ENCODE peak calls at places on chromosome 22, in six cellular contexts. F, I, R, S, V and M are unnamed samples.

GRCh38 chr22:36644333-36644757 is 59.2 kb downstream of the CACNG2 start:
- DNase-seq in F (peak), I (no peak), R (peak), S (peak), V (no peak), M (no peak)

GRCh38 chr22:32132126-32132525 is 27.0 kb downstream of the C22orf42 start:
- DNase-seq in F (no peak), I (no peak), R (no peak), S (no peak), V (no peak), M (no peak)

GRCh38 chr22:24878969-24879368 is 67.5 kb downstream of the LHFPL7 start:
- DNase-seq in F (no peak), I (no peak), R (no peak), S (no peak), V (no peak), M (no peak)

GRCh38 chr22:24985824-24986214 is 33.3 kb downstream of the KIAA1671 start:
- DNase-seq in F (peak), I (peak), R (no peak), S (no peak), V (no peak), M (no peak)

GRCh38 chr22:38570841-38571364 is 920 bp upstream of the DMC1 start:
- DNase-seq in F (peak), I (peak), R (no peak), S (no peak), V (peak), M (no peak)

GRCh38 chr22:23402275-23403151 is 177.6 kb downstream of the IGLL1 start:
- DNase-seq in F (peak), I (peak), R (peak), S (no peak), V (no peak), M (peak)

GRCh38 chr22:30860176-30861105 is 108.1 kb downstream of the MORC2 start:
- DNase-seq in F (no peak), I (no peak), R (no peak), S (no peak), V (no peak), M (no peak)

GRCh38 chr22:31075961-31076360 is 5.2 kb upstream of the SMTN start:
- DNase-seq in F (peak), I (peak), R (no peak), S (peak), V (peak), M (no peak)

GRCh38 chr22:40009231-40009769 is 14.5 kb downstream of the FAM83F start:
- DNase-seq in F (peak), I (no peak), R (no peak), S (no peak), V (no peak), M (no peak)

GRCh38 chr22:39967103-39967829 is 7.1 kb downstream of the TMA7B start:
- DNase-seq in F (peak), I (no peak), R (no peak), S (no peak), V (no peak), M (no peak)

GRCh38 chr22:25759825-25760231 is 17.8 kb downstream of the MYO18B start:
- DNase-seq in F (peak), I (peak), R (peak), S (peak), V (no peak), M (no peak)

GRCh38 chr22:19012308-19012990 is 76.4 kb upstream of the PRODH start:
- DNase-seq in F (no peak), I (no peak), R (no peak), S (no peak), V (no peak), M (no peak)

GRCh38 chr22:36457688-36458450 is 23.6 kb downstream of the TXN2 start:
- DNase-seq in F (peak), I (peak), R (no peak), S (no peak), V (peak), M (no peak)

GRCh38 chr22:17477401-17477833 is 85.9 kb upstream of the SLC25A18 start:
- DNase-seq in F (peak), I (peak), R (no peak), S (no peak), V (peak), M (no peak)

GRCh38 chr22:48782817-48783511 is 1044.7 kb downstream of the BRD1 start:
- DNase-seq in F (no peak), I (peak), R (no peak), S (no peak), V (no peak), M (no peak)

GRCh38 chr22:30202531-30203006 is 44.0 kb downstream of the LIF start:
- DNase-seq in F (peak), I (peak), R (no peak), S (no peak), V (no peak), M (no peak)

GRCh38 chr22:30867746-30868662 is 100.6 kb downstream of the MORC2 start:
- DNase-seq in F (no peak), I (peak), R (peak), S (no peak), V (no peak), M (no peak)

GRCh38 chr22:28815101-28815500 is 14.7 kb upstream of the XBP1 start:
- DNase-seq in F (no peak), I (no peak), R (no peak), S (no peak), V (no peak), M (no peak)

GRCh38 chr22:26555478-26555877 is 34.5 kb downstream of the TPST2 start:
- DNase-seq in F (no peak), I (peak), R (no peak), S (no peak), V (peak), M (no peak)

GRCh38 chr22:40345801-40346177 is 511 bp upstream of the ADSL start:
- DNase-seq in F (peak), I (peak), R (peak), S (no peak), V (no peak), M (peak)

GRCh38 chr22:40602231-40602630 is 34.3 kb downstream of the MRTFA start:
- DNase-seq in F (no peak), I (no peak), R (no peak), S (no peak), V (no peak), M (no peak)

GRCh38 chr22:39220450-39220849 is 24.3 kb downstream of the PDGFB start:
- DNase-seq in F (no peak), I (no peak), R (no peak), S (no peak), V (no peak), M (no peak)

GRCh38 chr22:18065256-18065655 is 12.5 kb upstream of the PEX26 start:
- DNase-seq in F (no peak), I (no peak), R (no peak), S (no peak), V (no peak), M (no peak)

GRCh38 chr22:30235687-30236170 is 10.8 kb downstream of the LIF start:
- DNase-seq in F (no peak), I (no peak), R (peak), S (peak), V (no peak), M (no peak)

GRCh38 chr22:44622147-44622427 is 79.9 kb upstream of the PRR5 start:
- DNase-seq in F (no peak), I (no peak), R (no peak), S (no peak), V (no peak), M (no peak)

GRCh38 chr22:44620841-44621382 is 81.1 kb upstream of the PRR5 start:
- DNase-seq in F (no peak), I (no peak), R (no peak), S (no peak), V (no peak), M (no peak)

GRCh38 chr22:44621401-44622146 is 80.4 kb upstream of the PRR5 start:
- DNase-seq in F (no peak), I (peak), R (no peak), S (no peak), V (no peak), M (no peak)

GRCh38 chr22:44618400-44618799 is 83.6 kb upstream of the PRR5 start:
- DNase-seq in F (no peak), I (no peak), R (no peak), S (no peak), V (no peak), M (no peak)

GRCh38 chr22:44620129-44620840 is 81.7 kb upstream of the PRR5 start:
- DNase-seq in F (peak), I (peak), R (peak), S (no peak), V (peak), M (peak)
- H3K4me3 ChIP-seq in F (no peak), I (no peak), R (no peak), S (no peak), V (peak), M (no peak)

GRCh38 chr22:50009765-50010675 is 2.5 kb downstream of the IL17REL start:
- DNase-seq in F (no peak), I (peak), R (peak), S (no peak), V (peak), M (no peak)
- H3K4me3 ChIP-seq in F (no peak), I (no peak), R (no peak), S (no peak), V (no peak), M (peak)

GRCh38 chr22:20550057-20550817 is 42.8 kb downstream of the MED15 start:
- DNase-seq in F (peak), I (no peak), R (no peak), S (no peak), V (no peak), M (no peak)
- H3K4me3 ChIP-seq in F (no peak), I (no peak), R (no peak), S (no peak), V (peak), M (no peak)

GRCh38 chr22:20220629-20221026 is 47.5 kb downstream of the RTN4R start:
- DNase-seq in F (no peak), I (no peak), R (no peak), S (no peak), V (no peak), M (no peak)
- H3K4me3 ChIP-seq in F (no peak), I (no peak), R (no peak), S (no peak), V (no peak), M (no peak)

DNA sequence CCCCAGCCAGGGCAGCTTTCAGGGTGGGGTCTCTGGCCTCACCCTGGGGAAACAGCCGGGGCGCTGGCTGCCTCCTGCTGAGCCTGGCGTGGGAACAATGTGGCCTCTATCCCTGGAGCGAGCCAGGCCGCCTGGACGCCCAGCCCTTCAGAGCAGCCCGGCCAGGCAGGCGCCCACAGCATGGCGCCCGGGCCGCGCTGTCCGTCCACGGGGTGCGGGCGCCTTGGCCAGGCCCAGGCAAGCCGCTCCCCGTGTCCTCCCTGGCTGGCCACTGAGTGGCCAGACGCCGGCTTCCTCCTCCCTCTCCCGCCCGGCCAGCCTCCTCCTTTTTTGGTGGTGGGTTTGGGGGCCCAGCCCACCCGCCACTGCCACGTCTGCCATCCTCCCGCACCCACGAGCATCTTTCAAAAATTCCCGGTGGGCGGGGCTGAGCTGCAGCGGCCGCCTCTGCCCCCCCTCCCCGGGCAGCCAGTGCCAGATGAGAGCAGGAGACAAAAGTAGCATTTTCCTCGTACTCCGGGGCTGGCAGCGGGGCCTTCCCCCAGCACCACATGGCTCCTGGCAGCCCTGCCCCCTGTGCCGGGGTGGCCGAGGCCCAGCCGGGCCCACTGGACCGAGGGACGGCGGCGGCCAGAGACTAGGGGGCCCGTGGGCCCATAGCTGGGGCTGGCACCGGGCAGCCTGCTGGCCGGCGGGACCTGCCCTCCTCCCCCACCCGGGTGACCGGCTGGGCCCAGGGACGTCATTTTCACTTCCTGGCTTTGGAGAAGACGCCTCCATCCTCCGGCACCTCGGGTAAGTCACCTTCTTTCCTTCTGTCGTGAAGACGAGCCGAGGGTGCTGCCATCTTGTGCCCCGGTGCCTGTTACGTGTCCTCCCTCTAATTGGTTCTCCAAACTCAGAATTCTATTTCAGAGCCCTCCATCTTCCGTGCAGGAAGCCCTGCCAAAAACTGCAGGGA is 70.2 kb upstream of the PPARA start:
- DNase-seq in F (peak), I (peak), R (peak), S (peak), V (peak), M (no peak)
- H3K4me3 ChIP-seq in F (no peak), I (peak), R (no peak), S (peak), V (peak), M (no peak)

GRCh38 chr22:44030051-44030701 is 6.1 kb downstream of the PARVB start:
- DNase-seq in F (no peak), I (no peak), R (no peak), S (no peak), V (no peak), M (no peak)

GRCh38 chr22:44031111-44031963 is 7.2 kb downstream of the PARVB start:
- DNase-seq in F (peak), I (no peak), R (no peak), S (no peak), V (no peak), M (no peak)

GRCh38 chr22:44029069-44029468 is 5.0 kb downstream of the PARVB start:
- DNase-seq in F (no peak), I (no peak), R (no peak), S (no peak), V (no peak), M (no peak)

GRCh38 chr22:44032126-44032730 is 8.1 kb downstream of the PARVB start:
- DNase-seq in F (no peak), I (no peak), R (no peak), S (no peak), V (no peak), M (no peak)

DNA sequence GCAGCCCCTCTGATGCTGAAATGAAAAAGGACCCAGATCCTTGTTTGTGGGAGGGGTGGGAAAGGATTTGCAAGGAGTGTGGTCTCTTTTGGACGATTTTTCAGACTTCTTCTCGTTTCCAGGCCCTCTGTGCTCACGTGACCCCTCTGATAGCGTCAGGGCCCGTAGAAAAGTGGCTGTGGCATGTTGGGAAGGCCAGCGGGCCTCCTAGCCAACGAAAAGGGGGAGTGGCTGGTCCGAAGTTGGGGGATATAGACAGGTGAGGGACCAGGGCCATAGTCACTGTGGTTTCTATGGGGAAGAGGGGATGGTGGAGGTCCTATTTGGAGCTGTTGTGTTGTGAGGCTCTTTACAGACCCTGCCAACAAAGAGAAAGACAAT is 6.6 kb downstream of the PARVB start:
- DNase-seq in F (no peak), I (no peak), R (no peak), S (no peak), V (no peak), M (no peak)
- H3K4me3 ChIP-seq in F (no peak), I (no peak), R (no peak), S (no peak), V (no peak), M (no peak)

GRCh38 chr22:50600967-50601668 is 525 bp downstream of the MAPK8IP2 start:
- DNase-seq in F (no peak), I (peak), R (peak), S (no peak), V (no peak), M (no peak)

GRCh38 chr22:50600541-50600940 is at the start of gene MAPK8IP2:
- DNase-seq in F (no peak), I (peak), R (peak), S (no peak), V (no peak), M (no peak)

GRCh38 chr22:50601669-50602337 is 1.2 kb downstream of the MAPK8IP2 start:
- DNase-seq in F (no peak), I (no peak), R (peak), S (no peak), V (no peak), M (no peak)

GRCh38 chr22:50602338-50602700 is 1.7 kb downstream of the MAPK8IP2 start:
- DNase-seq in F (no peak), I (no peak), R (no peak), S (no peak), V (no peak), M (no peak)

DNA sequence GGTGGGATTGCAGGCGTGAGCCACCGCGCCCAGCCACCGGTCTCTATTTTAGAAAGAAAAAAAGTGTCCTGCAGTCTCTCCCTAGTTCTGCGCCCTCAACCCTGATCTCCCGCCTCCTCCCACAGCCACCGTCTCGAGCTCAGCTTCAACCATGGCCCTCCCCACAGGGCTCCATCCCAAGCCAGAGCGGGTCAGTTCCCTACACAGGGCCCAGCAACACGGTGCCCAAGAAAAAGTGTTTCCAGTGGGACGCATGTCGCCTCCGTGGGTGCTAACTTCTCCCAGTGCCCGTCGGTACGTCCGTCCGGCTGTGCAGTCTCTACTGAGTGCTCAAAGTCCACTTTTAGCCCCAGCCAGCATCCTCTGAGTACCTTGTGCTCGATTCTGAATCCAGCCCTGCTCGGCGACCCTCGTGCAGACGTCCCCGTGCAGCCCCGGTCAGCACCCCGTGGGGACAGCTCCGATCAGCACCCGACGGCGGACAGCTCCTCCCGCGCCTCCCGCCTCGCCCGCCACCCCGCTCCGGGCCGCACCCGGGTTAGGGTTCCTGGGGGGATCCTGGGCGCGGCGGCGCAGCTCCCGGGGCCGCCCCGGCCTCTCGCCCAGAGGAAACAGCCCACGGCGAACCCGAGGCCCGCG is 658 bp upstream of the MAPK8IP2 start:
- DNase-seq in F (peak), I (peak), R (peak), S (no peak), V (peak), M (no peak)
- H3K4me3 ChIP-seq in F (no peak), I (peak), R (peak), S (no peak), V (peak), M (no peak)